ENCODE peak calls at places on chromosomes 12 and 14, in nine cellular contexts. U, O, F, N, C, L, I, S and K are unnamed samples.

GRCh38 chr12:55965240-55965639 is 602 bp downstream of the PMEL start:
- DNase-seq in O (no peak), F (no peak), S (no peak), C (no peak), I (no peak), U (no peak), L (no peak), N (no peak), K (no peak)

GRCh38 chr12:2126676-2127406 is 74.1 kb downstream of the CACNA1C start:
- DNase-seq in C (no peak), U (no peak), I (no peak), F (no peak), S (peak), L (no peak), N (no peak), O (no peak), K (no peak)

GRCh38 chr14:100070310-100070709 is 5.1 kb downstream of the EVL start:
- DNase-seq in S (no peak), O (no peak), U (no peak), F (no peak), C (no peak), L (no peak), N (no peak), I (no peak), K (peak)

GRCh38 chr12:87428701-87429277 is 600.4 kb downstream of the C12orf50 start:
- DNase-seq in S (no peak), N (peak), F (no peak), L (no peak), C (no peak), U (no peak), I (peak), O (no peak), K (no peak)

GRCh38 chr14:73814158-73814557 is 37.5 kb upstream of the PTGR2 start:
- DNase-seq in F (no peak), I (peak), U (peak), S (no peak), N (no peak), O (no peak), C (no peak), L (no peak), K (peak)

GRCh38 chr14:103362780-103363179 is 22.4 kb upstream of the MARK3 start:
- DNase-seq in S (no peak), F (no peak), L (no peak), U (no peak), C (no peak), N (peak), I (no peak), O (no peak), K (no peak)

GRCh38 chr12:28132398-28132797 is 57.9 kb upstream of the CCDC91 start:
- DNase-seq in I (peak), S (no peak), O (no peak), L (no peak), U (no peak), C (no peak), F (no peak), N (peak), K (no peak)

GRCh38 chr12:79420146-79420618 is 270.6 kb downstream of the PAWR start:
- DNase-seq in C (no peak), F (no peak), S (peak), L (no peak), I (peak), N (peak), O (no peak), U (no peak), K (no peak)

GRCh38 chr12:43104524-43104923 is 447.5 kb downstream of the ADAMTS20 start:
- DNase-seq in S (no peak), F (no peak), C (no peak), L (no peak), I (peak), N (peak), U (no peak), O (no peak), K (no peak)
- TF ChIP-seq CTCF in S (no peak), F (no peak), C (no peak), L (no peak), I (no peak), N (no peak), U (no peak), O (no peak), K (no peak)

GRCh38 chr12:81461163-81461562 is 298.0 kb downstream of the PPFIA2 start:
- DNase-seq in F (no peak), C (no peak), S (no peak), O (no peak), I (no peak), L (no peak), N (no peak), U (no peak), K (no peak)
- TF ChIP-seq CTCF in F (no peak), C (no peak), S (no peak), O (no peak), I (no peak), L (no peak), N (no peak), U (no peak), K (no peak)

GRCh38 chr12:69501154-69501895 is 31.1 kb downstream of the FRS2 start:
- DNase-seq in I (no peak), S (no peak), F (no peak), C (no peak), O (no peak), U (no peak), L (no peak), N (peak), K (no peak)
- TF ChIP-seq CTCF in I (no peak), S (no peak), F (no peak), C (no peak), O (no peak), U (no peak), L (no peak), N (no peak), K (no peak)

GRCh38 chr14:106877527-106877926 is 1351.1 kb downstream of the TMEM121 start:
- DNase-seq in C (no peak), F (no peak), U (no peak), O (no peak), N (no peak), I (no peak), L (no peak), S (no peak), K (no peak)

GRCh38 chr14:106876711-106877110 is 1350.3 kb downstream of the TMEM121 start:
- DNase-seq in L (no peak), I (no peak), O (no peak), C (no peak), F (no peak), U (no peak), S (no peak), N (no peak), K (no peak)

GRCh38 chr14:106874365-106874764 is 1348.0 kb downstream of the TMEM121 start:
- DNase-seq in O (no peak), F (no peak), C (no peak), N (no peak), L (no peak), S (no peak), I (no peak), U (no peak), K (peak)

GRCh38 chr14:106872619-106873446 is 1346.5 kb downstream of the TMEM121 start:
- DNase-seq in S (peak), F (peak), C (no peak), I (no peak), N (no peak), L (peak), U (peak), O (peak), K (peak)

GRCh38 chr14:106875503-106875902 is 1349.1 kb downstream of the TMEM121 start:
- DNase-seq in I (no peak), L (peak), S (no peak), U (no peak), F (peak), C (no peak), O (no peak), N (no peak), K (peak)
- TF ChIP-seq CTCF in I (peak), L (no peak), S (no peak), U (peak), F (no peak), C (no peak), O (no peak), N (no peak), K (peak)

DNA sequence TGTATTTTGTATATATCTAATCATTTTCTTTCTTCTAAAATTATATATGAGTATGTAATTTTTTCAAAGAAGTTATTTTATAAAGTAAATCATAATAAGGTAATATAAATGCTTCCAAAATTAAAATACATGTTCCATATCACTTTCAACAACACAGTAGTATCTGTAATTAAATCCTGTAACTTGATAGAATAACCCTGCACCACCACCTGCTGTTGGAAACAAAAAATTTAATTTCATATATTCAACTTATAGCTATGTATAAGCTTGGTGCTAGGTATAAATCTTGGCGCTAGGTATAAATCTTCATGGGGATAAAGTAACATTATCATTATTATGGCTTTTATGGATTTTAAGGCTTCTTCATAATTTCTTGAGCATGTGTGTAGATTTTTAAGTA is 149.7 kb upstream of the DCN start:
- DNase-seq in I (peak), N (peak), C (no peak), O (no peak), U (no peak), S (no peak), L (no peak), F (no peak), K (no peak)
- TF ChIP-seq CTCF in I (no peak), N (peak), C (no peak), O (no peak), U (no peak), S (no peak), L (no peak), F (no peak), K (no peak)

DNA sequence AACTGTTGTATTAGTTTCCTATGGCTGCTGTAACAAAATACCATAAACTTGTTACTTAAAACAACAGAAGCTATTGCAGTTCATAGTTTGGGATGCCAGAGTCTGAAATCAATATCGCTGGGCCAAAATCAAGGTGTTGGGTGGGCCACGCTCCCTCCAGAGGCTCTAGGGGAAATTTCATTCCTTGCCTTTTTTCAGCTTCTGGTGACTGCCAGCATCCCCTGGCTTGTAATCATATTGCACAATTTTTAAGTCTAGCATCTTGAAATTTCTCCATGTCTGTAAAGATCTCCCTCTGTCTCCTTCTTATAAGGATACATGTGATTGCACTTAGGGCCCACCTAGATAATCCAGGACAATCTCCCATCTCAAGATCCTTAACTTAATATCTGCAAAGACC is 48.8 kb upstream of the GARIN6 start:
- DNase-seq in S (no peak), N (no peak), C (no peak), O (no peak), I (no peak), L (no peak), F (no peak), U (no peak), K (no peak)
- TF ChIP-seq CTCF in S (no peak), N (no peak), C (no peak), O (no peak), I (no peak), L (no peak), F (no peak), U (no peak), K (no peak)

DNA sequence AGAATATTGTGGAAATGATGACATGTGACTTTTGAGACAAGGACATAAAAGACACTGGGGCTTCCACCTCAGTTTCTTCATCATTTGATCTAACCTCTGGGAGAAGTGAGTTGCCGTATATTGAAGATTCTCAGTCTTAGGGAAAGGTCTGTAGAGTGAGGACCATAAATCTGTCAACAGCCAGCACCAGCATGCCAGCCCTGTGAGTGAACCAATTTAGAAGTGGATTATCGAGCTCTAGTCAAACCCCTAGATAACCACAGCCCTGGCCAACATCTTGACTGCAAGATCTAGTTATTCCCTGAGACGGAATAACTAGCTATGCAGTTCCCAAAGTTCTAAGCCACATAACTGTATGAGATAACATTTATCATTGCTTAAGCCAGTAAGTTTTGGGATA is 108.8 kb upstream of the PTPRR start:
- DNase-seq in O (no peak), C (no peak), S (no peak), F (no peak), U (no peak), N (no peak), I (no peak), L (no peak), K (no peak)
- TF ChIP-seq CTCF in O (no peak), C (no peak), S (no peak), F (no peak), U (no peak), N (no peak), I (no peak), L (no peak), K (no peak)

DNA sequence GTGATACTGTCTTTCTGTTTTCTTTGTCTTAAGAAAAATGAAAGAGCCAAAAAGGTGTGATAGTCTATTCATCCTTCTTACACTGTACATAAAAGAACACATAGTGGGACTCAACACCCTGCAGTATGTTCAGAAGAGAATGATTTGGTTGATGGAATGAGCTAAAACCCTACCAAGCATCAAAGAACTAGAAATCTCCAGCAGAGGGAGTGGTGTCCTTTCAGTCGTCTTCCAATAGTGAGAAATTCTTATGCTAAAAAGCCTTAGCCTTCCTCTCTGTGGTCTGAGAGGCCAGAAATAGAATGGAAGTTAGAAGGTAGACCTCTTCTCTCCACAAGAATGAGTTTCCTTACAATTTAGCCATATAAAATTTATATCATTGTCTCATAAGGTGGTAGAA is 393.4 kb upstream of the SEL1L start:
- DNase-seq in C (no peak), S (no peak), I (peak), N (no peak), L (no peak), F (no peak), O (no peak), U (no peak), K (no peak)
- TF ChIP-seq CTCF in C (no peak), S (no peak), I (no peak), N (no peak), L (no peak), F (no peak), O (no peak), U (peak), K (no peak)

GRCh38 chr14:97416550-97416949 is 619.4 kb downstream of the VRK1 start:
- DNase-seq in I (no peak), O (no peak), F (no peak), N (no peak), C (no peak), S (no peak), U (no peak), L (no peak), K (no peak)
- TF ChIP-seq CTCF in I (no peak), O (no peak), F (no peak), N (no peak), C (no peak), S (no peak), U (no peak), L (no peak), K (no peak)